ENCODE peak calls at places on chromosomes 11 and 22, in six cellular contexts. Y is midbrain; H is H7; W is HTR-8/SVneo; E is bronchial epithelial cell; T is activated CD8-positive, alpha-beta memory T cell treated with anti-CD3 and anti-CD28 coated beads, Interleukin-2, amount 10 ng/mL, durations not matched to agents 7 days and 5 days. N is an unnamed sample.

GRCh38 chr11:19730373-19730772 is 17.7 kb downstream of the NAV2 start:
- DNase-seq in Y (peak), H (no peak), W (no peak), E (no peak), T (no peak), N (no peak)

GRCh38 chr11:45805305-45806071 is 539 bp downstream of the SLC35C1 start:
- DNase-seq in Y (no peak), H (no peak), W (peak), E (peak), T (peak), N (peak)

GRCh38 chr11:46039990-46040389 is 81.3 kb downstream of the PHF21A start:
- DNase-seq in Y (no peak), H (no peak), W (no peak), E (no peak), T (no peak), N (no peak)

GRCh38 chr11:95585071-95585751 is 204.4 kb downstream of the FAM76B start:
- DNase-seq in Y (no peak), H (no peak), W (no peak), E (peak), T (no peak), N (no peak)

GRCh38 chr11:7977251-7977917 is 9.8 kb upstream of the EIF3F start:
- DNase-seq in Y (no peak), H (no peak), W (peak), E (peak), T (no peak), N (no peak)

GRCh38 chr11:119206512-119207299 is 567 bp downstream of the CBL start:
- DNase-seq in Y (peak), H (peak), W (no peak), E (no peak), T (peak), N (peak)

GRCh38 chr22:24875862-24876506 is 70.0 kb downstream of the SGSM1 start:
- DNase-seq in Y (no peak), H (peak), W (peak), E (no peak), T (peak), N (no peak)

GRCh38 chr11:132821027-132821426 is 711.3 kb downstream of the OPCML start:
- DNase-seq in Y (no peak), H (no peak), W (no peak), E (no peak), T (no peak), N (no peak)

GRCh38 chr11:28860898-28861297 is 752.7 kb downstream of the METTL15 start:
- DNase-seq in Y (no peak), H (no peak), W (peak), E (peak), T (no peak), N (no peak)

GRCh38 chr11:56885182-56885581 is 103.5 kb upstream of the OR5AK2 start:
- DNase-seq in Y (peak), H (no peak), W (no peak), E (peak), T (no peak), N (no peak)

GRCh38 chr11:104327864-104328513 is 164.0 kb upstream of the PDGFD start:
- DNase-seq in Y (no peak), H (no peak), W (no peak), E (no peak), T (no peak), N (no peak)

GRCh38 chr22:22070371-22070824 is 87.8 kb upstream of the TOP3B start:
- DNase-seq in Y (no peak), H (no peak), W (no peak), E (peak), T (no peak), N (no peak)

GRCh38 chr11:78935408-78936101 is 360.9 kb upstream of the NARS2 start:
- DNase-seq in Y (no peak), H (no peak), W (no peak), E (no peak), T (no peak), N (no peak)

GRCh38 chr11:113690619-113691569 is 15.2 kb downstream of the TMPRSS5 start:
- DNase-seq in Y (no peak), H (peak), W (peak), E (peak), T (no peak), N (no peak)

GRCh38 chr11:130882138-130882551 is 34.1 kb downstream of the SNX19 start:
- DNase-seq in Y (no peak), H (no peak), W (no peak), E (no peak), T (no peak), N (no peak)

GRCh38 chr11:117833401-117833891 is 8.9 kb upstream of the FXYD2 start:
- DNase-seq in Y (no peak), H (peak), W (no peak), E (no peak), T (no peak), N (peak)

GRCh38 chr11:112157274-112157766 is 6.6 kb downstream of the IL18 start:
- DNase-seq in Y (no peak), H (no peak), W (peak), E (peak), T (no peak), N (no peak)

GRCh38 chr22:46546466-46547178 is 9.2 kb upstream of the CELSR1 start:
- DNase-seq in Y (no peak), H (peak), W (no peak), E (no peak), T (no peak), N (no peak)

GRCh38 chr22:41948142-41948541 is 1.2 kb upstream of the CENPM start:
- DNase-seq in Y (no peak), H (no peak), W (no peak), E (no peak), T (no peak), N (no peak)

GRCh38 chr11:62602141-62603071 is 741 bp upstream of the MTA2 start:
- DNase-seq in Y (peak), H (peak), W (no peak), E (no peak), T (no peak), N (peak)

GRCh38 chr22:39530692-39531331 is 1.7 kb downstream of the RPS19BP1 start:
- DNase-seq in Y (no peak), H (peak), W (no peak), E (peak), T (no peak), N (no peak)

GRCh38 chr11:1202154-1202775 is 20.6 kb upstream of the MUC5B start:
- DNase-seq in Y (no peak), H (peak), W (peak), E (no peak), T (no peak), N (no peak)

GRCh38 chr11:116605543-116605942 is 167.2 kb downstream of the BUD13 start:
- DNase-seq in Y (no peak), H (peak), W (peak), E (peak), T (peak), N (no peak)

GRCh38 chr11:63517156-63517555 is 11.3 kb downstream of the LGALS12 start:
- DNase-seq in Y (no peak), H (no peak), W (no peak), E (no peak), T (no peak), N (no peak)

GRCh38 chr11:13091373-13091772 is 82.3 kb downstream of the RASSF10 start:
- DNase-seq in Y (no peak), H (no peak), W (no peak), E (peak), T (no peak), N (no peak)

GRCh38 chr11:69137148-69137844 is 18.4 kb upstream of the SMIM38 start:
- DNase-seq in Y (no peak), H (no peak), W (no peak), E (no peak), T (no peak), N (no peak)

GRCh38 chr11:19734171-19734570 is 21.5 kb downstream of the NAV2 start:
- DNase-seq in Y (no peak), H (no peak), W (no peak), E (no peak), T (no peak), N (no peak)

N was measured in NCI-H146.